ENCODE peak calls at places on chromosome 10, in ten cellular contexts. X is astrocyte of the spinal cord; N is prostate gland; D is CD4-positive, alpha-beta T cell; E is Caco-2; F is vagina; O is AG09319; R is right lobe of liver; A is endothelial cell; G is transverse colon. J is an unnamed sample.

GRCh38 chr10:93579089-93579488 is 12.6 kb downstream of the FFAR4 start:
- DNase-seq in X (no peak), N (no peak), D (no peak), E (peak; percentile 44), F (no peak), O (no peak), R (no peak), A (no peak), G (no peak), J (no peak)

GRCh38 chr10:85510682-85511081 is 855.9 kb downstream of the GRID1 start:
- DNase-seq in X (no peak), N (no peak), D (no peak), E (peak; percentile 9), F (no peak), O (no peak), R (no peak), A (no peak), G (no peak), J (no peak)

GRCh38 chr10:69703766-69704191 is 73.7 kb downstream of the FAM241B start:
- DNase-seq in X (peak; percentile 79), N (no peak), D (no peak), E (no peak), F (no peak), O (peak; percentile 46), R (no peak), A (no peak), G (no peak), J (no peak)

GRCh38 chr10:42888504-42889095 is 106.0 kb downstream of the BMS1 start:
- DNase-seq in X (no peak), N (no peak), D (no peak), E (no peak), F (peak; percentile 56), O (no peak), R (no peak), A (no peak), G (no peak), J (no peak)

GRCh38 chr10:132299381-132300336 is 8.1 kb downstream of the STK32C start:
- DNase-seq in X (no peak), N (no peak), D (no peak), E (no peak), F (no peak), O (no peak), R (peak; percentile 48), A (no peak), G (peak; percentile 1), J (peak; percentile 88)

GRCh38 chr10:110426294-110427153 is 71.2 kb upstream of the DUSP5 start:
- DNase-seq in X (peak; percentile 97), N (no peak), D (no peak), E (no peak), F (no peak), O (no peak), R (no peak), A (no peak), G (no peak), J (peak; percentile 89)

GRCh38 chr10:17188644-17189172 is 12.8 kb downstream of the TRDMT1 start:
- DNase-seq in X (no peak), N (no peak), D (no peak), E (no peak), F (no peak), O (no peak), R (no peak), A (no peak), G (no peak), J (no peak)

GRCh38 chr10:88472540-88472939 is 110.6 kb downstream of the RNLS start:
- DNase-seq in X (no peak), N (no peak), D (no peak), E (no peak), F (no peak), O (no peak), R (no peak), A (no peak), G (no peak), J (no peak)

GRCh38 chr10:133245439-133246235 is 8.0 kb downstream of the VENTX start:
- DNase-seq in X (no peak), N (no peak), D (no peak), E (peak; percentile 91), F (no peak), O (no peak), R (no peak), A (no peak), G (peak; percentile 59), J (no peak)

GRCh38 chr10:36492590-36493510 is 632.5 kb upstream of the ANKRD30A start:
- DNase-seq in X (peak; percentile 85), N (no peak), D (no peak), E (no peak), F (no peak), O (no peak), R (no peak), A (no peak), G (no peak), J (no peak)

DNA sequence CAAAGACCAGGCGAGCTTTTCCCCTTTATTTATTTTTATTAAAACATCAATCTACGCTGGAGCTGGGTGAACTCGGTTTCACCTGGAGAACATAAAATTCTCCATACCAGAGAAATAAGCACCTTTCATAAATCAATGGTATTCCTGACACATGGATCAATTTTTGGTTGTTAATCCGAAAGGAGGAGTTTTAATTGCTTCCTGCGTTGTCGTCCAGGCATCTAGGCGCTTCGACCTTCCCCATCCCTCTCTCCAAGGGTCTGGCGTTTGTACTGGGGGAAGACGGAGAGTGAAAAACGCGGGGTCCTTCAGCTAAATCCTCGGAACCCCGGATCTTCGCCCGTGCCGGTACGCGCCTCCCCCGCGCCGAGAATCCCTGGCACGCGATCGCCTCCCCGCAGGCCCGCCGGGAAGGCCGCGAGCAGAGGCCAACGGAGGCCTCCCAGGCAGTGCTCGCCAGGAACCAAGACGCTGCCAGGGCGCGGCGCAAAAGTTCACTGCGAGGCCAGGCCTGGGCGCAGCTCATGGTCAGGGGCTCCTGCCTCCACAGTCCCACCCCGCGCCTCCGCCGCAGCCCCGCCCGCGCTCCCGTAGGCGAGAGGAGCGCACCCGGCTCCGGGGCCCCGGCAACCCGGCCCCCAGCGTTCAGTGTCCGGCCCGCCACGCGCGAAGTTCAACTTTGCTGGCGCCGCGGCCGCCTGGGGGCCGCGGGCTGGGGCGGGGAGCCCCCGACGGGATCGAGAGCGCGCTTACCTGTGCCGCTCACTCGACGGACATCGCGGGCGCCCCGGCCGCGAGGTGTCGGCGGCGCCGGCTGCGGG is 8.3 kb upstream of the EBF3 start:
- DNase-seq in X (no peak), N (no peak), D (no peak), E (no peak), F (peak; percentile 52), O (no peak), R (no peak), A (peak; percentile 37), G (no peak), J (no peak)
- TF ChIP-seq CTCF in X (no peak), N (no peak), D (no peak), E (no peak), F (no peak), O (no peak), R (no peak), A (no peak), G (no peak), J (no peak)

DNA sequence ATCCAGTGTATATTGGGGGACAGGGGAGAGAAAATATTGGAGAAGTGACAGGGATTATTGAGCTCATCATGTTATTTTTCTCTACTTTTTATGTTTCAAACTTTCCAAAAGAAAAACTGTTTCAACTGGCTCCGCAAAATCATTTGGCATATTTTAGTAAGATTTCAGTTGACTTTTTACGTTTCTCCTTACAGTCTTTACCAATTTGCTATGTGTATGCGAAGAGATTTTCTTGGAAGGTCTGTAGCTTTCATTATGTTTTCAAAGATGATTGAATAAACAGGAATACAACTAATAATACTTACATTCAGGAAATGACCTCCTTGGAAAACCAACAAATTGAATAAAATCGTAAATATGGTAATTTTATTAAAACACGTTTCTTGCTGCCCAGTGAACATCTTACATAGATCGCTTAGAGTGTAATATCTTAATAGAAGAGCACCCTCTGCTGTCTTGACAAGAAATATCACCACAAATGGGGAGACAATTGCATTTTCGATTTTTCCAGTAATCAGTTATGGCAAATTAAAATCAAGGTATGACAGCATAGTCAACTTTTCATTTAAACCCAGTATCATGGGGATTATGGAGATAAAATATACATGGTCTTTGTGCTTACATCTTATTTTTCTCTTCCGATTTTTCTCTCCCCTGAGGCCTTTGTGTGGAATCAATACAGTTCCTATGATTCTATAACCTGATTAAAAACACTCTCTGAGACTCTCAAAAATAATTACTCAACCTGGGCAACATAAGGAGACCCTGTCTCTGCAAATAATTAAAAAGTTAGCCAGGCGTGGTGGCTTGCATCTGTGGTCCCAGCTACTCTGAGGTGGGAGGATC is 43.1 kb downstream of the MBL2 start:
- DNase-seq in X (peak; percentile 51), N (no peak), D (no peak), E (peak; percentile 49), F (no peak), O (peak; percentile 2), R (no peak), A (no peak), G (no peak), J (no peak)
- TF ChIP-seq CTCF in X (peak; percentile 57), N (peak; percentile 61), D (no peak), E (peak; percentile 73), F (peak; percentile 3), O (peak; percentile 51), R (peak; percentile 57), A (peak; percentile 61), G (no peak), J (peak; percentile 92)

GRCh38 chr10:103367782-103368518 is at the start of gene TAF5:
- DNase-seq in X (peak; percentile 95), N (peak; percentile 92), D (peak; percentile 84), E (peak; percentile 95), F (peak; percentile 91), O (peak; percentile 85), R (peak; percentile 94), A (peak; percentile 84), G (peak; percentile 93), J (peak; percentile 96)
- TF ChIP-seq CTCF in X (no peak), N (peak; percentile 37), D (peak; percentile 22), E (no peak), F (no peak), O (no peak), R (no peak), A (no peak), G (no peak), J (peak; percentile 46)

GRCh38 chr10:33070101-33070500 is 112.1 kb upstream of the ITGB1 start:
- DNase-seq in X (no peak), N (no peak), D (no peak), E (no peak), F (no peak), O (no peak), R (no peak), A (no peak), G (no peak), J (no peak)

GRCh38 chr10:33067917-33068316 is 109.9 kb upstream of the ITGB1 start:
- DNase-seq in X (no peak), N (no peak), D (no peak), E (no peak), F (no peak), O (no peak), R (no peak), A (no peak), G (no peak), J (no peak)

GRCh38 chr10:33071857-33072256 is 113.8 kb upstream of the ITGB1 start:
- DNase-seq in X (no peak), N (no peak), D (no peak), E (peak; percentile 49), F (no peak), O (no peak), R (no peak), A (no peak), G (no peak), J (no peak)

GRCh38 chr10:33074443-33074842 is 116.4 kb upstream of the ITGB1 start:
- DNase-seq in X (no peak), N (no peak), D (no peak), E (no peak), F (no peak), O (no peak), R (no peak), A (no peak), G (no peak), J (no peak)

GRCh38 chr10:33073641-33074410 is 115.8 kb upstream of the ITGB1 start:
- DNase-seq in X (no peak), N (no peak), D (no peak), E (no peak), F (no peak), O (no peak), R (no peak), A (no peak), G (no peak), J (no peak)
- TF ChIP-seq CTCF in X (no peak), N (no peak), D (no peak), E (no peak), F (no peak), O (no peak), R (no peak), A (no peak), G (no peak), J (no peak)

J was measured in chondrocyte.